ENCODE peak calls at places on chromosome 7, in seven cellular contexts. N is kidney epithelial cell; X is psoas muscle; Y is NCI-H748 treated with DMSO at 0.1 percent for 48 hours; A is fibroblast of lung; R is effector memory CD4-positive, alpha-beta T cell; E is RCC 7860. H is an unnamed sample.

GRCh38 chr7:154720016-154720415 is 282.9 kb downstream of the PAXIP1 start:
- DNase-seq in N (no peak), R (no peak), E (no peak), Y (no peak), X (no peak), A (no peak), H (no peak)

GRCh38 chr7:41612386-41612785 is 90.5 kb downstream of the INHBA start:
- DNase-seq in Y (no peak), A (no peak), R (no peak), E (no peak), X (no peak), N (no peak), H (no peak)

GRCh38 chr7:139875821-139876241 is 46.8 kb downstream of the TBXAS1 start:
- DNase-seq in N (no peak), E (peak), R (no peak), Y (no peak), X (no peak), A (no peak), H (no peak)

GRCh38 chr7:139691253-139691781 is 86.5 kb downstream of the HIPK2 start:
- DNase-seq in R (no peak), Y (no peak), N (no peak), E (no peak), X (peak), A (peak), H (peak)

GRCh38 chr7:81457858-81458522 is 311.9 kb downstream of the HGF start:
- DNase-seq in E (peak), N (no peak), X (no peak), R (no peak), A (peak), Y (peak), H (no peak)

GRCh38 chr7:106139253-106140251 is 27.4 kb upstream of the SYPL1 start:
- DNase-seq in A (peak), N (no peak), R (no peak), E (no peak), Y (no peak), X (peak), H (no peak)

GRCh38 chr7:26694156-26694555 is 170.2 kb downstream of the SKAP2 start:
- DNase-seq in Y (no peak), E (no peak), R (no peak), X (no peak), A (no peak), N (no peak), H (no peak)

GRCh38 chr7:135235841-135236240 is 2.2 kb downstream of the STRA8 start:
- DNase-seq in X (no peak), E (peak), A (no peak), R (no peak), N (peak), Y (no peak), H (no peak)

GRCh38 chr7:1022801-1023465 is 21.4 kb upstream of the GPR146 start:
- DNase-seq in R (no peak), E (no peak), X (peak), A (no peak), Y (no peak), N (no peak), H (no peak)

GRCh38 chr7:102875700-102876192 is 37.1 kb upstream of the LRRC17 start:
- DNase-seq in A (peak), E (peak), X (no peak), Y (no peak), N (peak), R (no peak), H (no peak)

GRCh38 chr7:109246330-109247077 is 676.8 kb downstream of the DNAJB9 start:
- DNase-seq in A (peak), E (no peak), N (no peak), Y (no peak), X (no peak), R (no peak), H (no peak)

GRCh38 chr7:12257582-12257981 is 46.5 kb downstream of the TMEM106B start:
- DNase-seq in R (no peak), X (no peak), E (peak), Y (no peak), A (peak), N (peak), H (no peak)

GRCh38 chr7:90945104-90945752 is 319.0 kb upstream of the FZD1 start:
- DNase-seq in X (no peak), E (no peak), R (no peak), A (peak), N (no peak), Y (no peak), H (no peak)

GRCh38 chr7:143331179-143331825 is 15.4 kb downstream of the CLCN1 start:
- DNase-seq in R (no peak), A (peak), E (no peak), N (peak), X (peak), Y (no peak), H (no peak)

GRCh38 chr7:140771826-140772225 is 75.3 kb downstream of the NDUFB2 start:
- DNase-seq in E (no peak), N (no peak), Y (no peak), R (no peak), A (no peak), X (no peak), H (no peak)

GRCh38 chr7:7581531-7582179 is 15.0 kb downstream of the MIOS start:
- DNase-seq in A (no peak), N (no peak), Y (no peak), E (no peak), R (no peak), X (no peak), H (no peak)

GRCh38 chr7:92595281-92595680 is 5.1 kb upstream of the FAM133B start:
- DNase-seq in R (no peak), X (no peak), N (peak), A (no peak), E (no peak), Y (no peak), H (no peak)

GRCh38 chr7:24825931-24826661 is 68.8 kb upstream of the GSDME start:
- DNase-seq in A (peak), N (no peak), Y (no peak), X (no peak), R (no peak), E (peak), H (no peak)

GRCh38 chr7:105779856-105780815 is 96.3 kb downstream of the ATXN7L1 start:
- DNase-seq in Y (no peak), X (no peak), E (no peak), A (no peak), N (no peak), R (no peak), H (no peak)

GRCh38 chr7:98125758-98126157 is 19.1 kb downstream of the LMTK2 start:
- DNase-seq in R (no peak), Y (no peak), A (no peak), E (no peak), X (no peak), N (no peak), H (no peak)

GRCh38 chr7:117827861-117828260 is 45.4 kb downstream of the CTTNBP2 start:
- DNase-seq in Y (peak), R (no peak), N (peak), E (peak), A (peak), X (no peak), H (no peak)